ENCODE peak calls at places on chromosomes 7 and 10, in five cellular contexts. Z, M, X, V and G are unnamed samples. For H3K36me3, the result is how much of the 10 kb centered on the place peaks cover.

GRCh38 chr7:44278451-44279161 is 46.8 kb downstream of the CAMK2B start:
- DNase-seq in Z (no peak), M (peak), X (peak), V (no peak), G (no peak)

GRCh38 chr10:112203328-112204076 is 19.9 kb upstream of the GPAM start:
- DNase-seq in Z (no peak), M (no peak), X (no peak), V (no peak), G (no peak)

GRCh38 chr7:120089968-120090367 is 183.0 kb upstream of the KCND2 start:
- DNase-seq in Z (no peak), M (no peak), X (no peak), V (no peak), G (no peak)

GRCh38 chr10:18681971-18682403 is 22.8 kb downstream of the ARL5B start:
- DNase-seq in Z (no peak), M (no peak), X (no peak), V (no peak), G (no peak)

GRCh38 chr7:51901489-51901840 is 584.9 kb upstream of the COBL start:
- DNase-seq in Z (no peak), M (no peak), X (no peak), V (no peak), G (no peak)

GRCh38 chr7:141198191-141198958 is 124.5 kb downstream of the TMEM178B start:
- DNase-seq in Z (no peak), M (no peak), X (no peak), V (no peak), G (no peak)

GRCh38 chr10:99232357-99232999 is 3.2 kb downstream of the HPSE2 start:
- DNase-seq in Z (no peak), M (no peak), X (no peak), V (no peak), G (no peak)

GRCh38 chr10:21732067-21732772 is 198.2 kb downstream of the MLLT10 start:
- DNase-seq in Z (peak), M (peak), X (no peak), V (no peak), G (peak)

GRCh38 chr10:29858352-29859267 is 200.8 kb downstream of the JCAD start:
- DNase-seq in Z (peak), M (peak), X (peak), V (peak), G (peak)

GRCh38 chr10:22927661-22928403 is at the start of gene ARMC3:
- DNase-seq in Z (peak), M (peak), X (peak), V (peak), G (no peak)

GRCh38 chr7:155456772-155457543 is 971 bp upstream of the EN2 start:
- DNase-seq in Z (peak), M (peak), X (no peak), V (no peak), G (no peak)

GRCh38 chr7:100693312-100694195 is 496 bp downstream of the GIGYF1 start:
- DNase-seq in Z (no peak), M (no peak), X (peak), V (no peak), G (no peak)

GRCh38 chr10:2800178-2800577 is 267.2 kb upstream of the PFKP start:
- DNase-seq in Z (no peak), M (no peak), X (no peak), V (no peak), G (no peak)

GRCh38 chr7:158318511-158318913 is 269.1 kb downstream of the PTPRN2 start:
- DNase-seq in Z (no peak), M (no peak), X (no peak), V (no peak), G (no peak)

GRCh38 chr7:153910604-153911003 is 141.6 kb upstream of the DPP6 start:
- DNase-seq in Z (no peak), M (no peak), X (no peak), V (no peak), G (no peak)

GRCh38 chr7:4682621-4683042 is 537 bp downstream of the FOXK1 start:
- DNase-seq in Z (peak), M (peak), X (peak), V (no peak), G (no peak)

GRCh38 chr10:114650266-114650665 is 7.8 kb downstream of the ABLIM1 start:
- DNase-seq in Z (no peak), M (no peak), X (no peak), V (no peak), G (no peak)

GRCh38 chr7:147276783-147277370 is 1160.3 kb downstream of the CNTNAP2 start:
- DNase-seq in Z (no peak), M (no peak), X (no peak), V (no peak), G (no peak)

GRCh38 chr7:17681965-17682364 is 258.3 kb downstream of the SNX13 start:
- DNase-seq in Z (no peak), M (no peak), X (no peak), V (no peak), G (no peak)

GRCh38 chr7:134602921-134603394 is 43.7 kb upstream of the BPGM start:
- DNase-seq in Z (no peak), M (no peak), X (no peak), V (no peak), G (no peak)

GRCh38 chr10:8183241-8183704 is 128.8 kb downstream of the GATA3 start:
- DNase-seq in Z (no peak), M (no peak), X (no peak), V (no peak), G (no peak)

GRCh38 chr7:44881066-44881600 is 4.2 kb downstream of the PURB start:
- DNase-seq in Z (no peak), M (no peak), X (no peak), V (no peak), G (no peak)

GRCh38 chr10:576130-576465 is 113.4 kb downstream of the DIP2C start:
- DNase-seq in Z (no peak), M (peak), X (peak), V (no peak), G (no peak)

GRCh38 chr7:126185959-126186580 is 1066.7 kb downstream of the GRM8 start:
- DNase-seq in Z (no peak), M (no peak), X (no peak), V (no peak), G (no peak)

GRCh38 chr10:104139221-104139620 is 17.2 kb downstream of the SFR1 start:
- DNase-seq in Z (no peak), M (no peak), X (no peak), V (no peak), G (no peak)

GRCh38 chr7:1233328-1234048 is 816 bp downstream of the UNCX start:
- DNase-seq in Z (no peak), M (no peak), X (no peak), V (no peak), G (no peak)

GRCh38 chr10:125009580-125010235 is 67.8 kb downstream of the ZRANB1 start:
- DNase-seq in Z (no peak), M (peak), X (peak), V (no peak), G (no peak)
- H3K36me3 ChIP-seq in Z (under half), M (under half), X (under half), V (under half), G (under half)

DNA sequence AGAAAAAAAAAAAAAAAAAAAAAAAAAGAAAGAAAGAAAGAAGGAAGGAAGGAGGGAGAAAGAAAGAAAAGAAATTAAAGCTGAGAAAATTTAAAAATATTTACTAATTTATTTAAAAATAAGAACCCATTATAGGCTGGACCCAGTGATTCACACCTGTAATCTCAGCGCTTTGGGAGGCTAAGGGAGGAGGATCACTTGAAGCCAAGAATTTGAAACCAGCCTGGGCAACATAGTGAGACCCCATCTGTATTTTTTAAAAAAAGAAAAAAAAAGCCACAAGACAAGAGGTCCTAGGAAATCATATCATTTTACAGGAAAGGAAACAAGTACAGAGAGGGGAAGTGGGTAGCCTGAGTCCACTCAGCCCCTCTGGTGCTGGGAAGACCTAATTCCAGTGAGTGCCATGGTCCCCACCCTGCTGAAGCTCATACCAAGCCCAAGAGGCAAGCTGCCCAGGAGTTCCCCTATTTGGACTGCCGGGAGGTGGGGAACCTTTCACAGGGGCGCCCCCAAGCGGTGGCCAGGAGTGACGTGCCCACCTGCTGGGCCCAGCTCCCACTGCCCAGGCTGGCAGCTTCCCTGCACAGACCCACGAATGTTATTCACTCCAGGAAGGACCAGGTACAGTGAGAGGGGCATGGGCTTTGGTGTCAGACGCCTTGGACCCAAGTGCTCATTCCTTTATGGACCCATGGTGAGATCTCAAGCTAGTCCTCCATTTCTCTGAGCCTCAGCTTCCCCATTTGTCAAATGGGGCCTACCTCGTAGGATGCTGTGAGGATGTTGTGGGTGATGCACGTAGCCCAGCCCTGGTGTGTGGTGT is 133.6 kb downstream of the ZMIZ1 start:
- DNase-seq in Z (peak), M (peak), X (peak), V (no peak), G (no peak)
- TF ChIP-seq CTCF in Z (peak), M (peak), X (peak), V (peak), G (peak)

DNA sequence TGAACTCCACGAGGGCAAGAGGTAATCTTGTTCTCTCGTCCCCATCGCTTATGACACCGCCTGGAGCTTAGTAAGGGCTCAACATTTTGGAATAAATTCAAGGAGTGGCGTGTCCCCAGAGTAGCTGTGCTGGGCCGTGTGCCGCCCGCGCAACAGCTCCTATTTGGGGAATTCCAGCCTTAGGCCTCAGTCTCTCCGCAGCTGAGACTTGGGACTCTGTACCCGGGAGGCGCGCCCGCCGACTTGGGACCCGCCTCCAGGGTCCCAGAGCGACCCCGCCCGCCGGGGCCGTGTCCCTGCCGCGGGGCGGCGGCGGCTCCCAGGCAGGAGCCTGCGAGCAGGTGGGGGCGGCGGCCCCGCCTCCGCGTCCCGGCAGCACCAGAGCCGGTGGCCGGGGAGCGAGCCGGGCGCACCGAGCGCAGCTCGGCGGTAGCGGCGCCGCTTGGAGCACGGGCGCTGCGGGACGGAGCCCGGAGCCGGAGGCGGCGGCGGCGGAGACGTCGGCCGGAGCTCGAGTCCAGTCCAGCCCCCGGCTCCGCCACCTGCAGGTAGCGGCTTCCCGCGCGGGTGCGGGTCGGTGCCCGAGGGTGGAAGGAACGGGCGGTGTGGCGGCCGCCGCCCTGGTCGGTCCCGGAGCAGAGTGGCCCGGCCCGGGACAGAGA is at the start of gene WIPF3:
- DNase-seq in Z (peak), M (peak), X (peak), V (no peak), G (no peak)
- H3K4me3 ChIP-seq in Z (peak), M (peak), X (peak), V (peak), G (peak)

GRCh38 chr7:107206136-107206535 is 37.3 kb downstream of the HBP1 start:
- DNase-seq in Z (no peak), M (no peak), X (no peak), V (no peak), G (no peak)
- H3K36me3 ChIP-seq in Z (under half), M (under half), X (half or more), V (under half), G (under half)